ENCODE peak calls at places on chromosomes 11 and 22, in five cellular contexts. K is NCI-H1417; P is A549; X is effector CD4-positive, alpha-beta T cell; Q is Jurkat, Clone E6-1. J is an unnamed sample.
A peak's percentile ranks its signal among the peaks of the same experiment; 100 is the strongest.

GRCh38 chr11:27627979-27628378 is 72.3 kb downstream of the BDNF start:
- DNase-seq in K (no peak), P (no peak), X (no peak), Q (no peak), J (no peak)

GRCh38 chr22:45166935-45167334 is 3.2 kb downstream of the NUP50 start:
- DNase-seq in K (no peak), P (no peak), X (no peak), Q (no peak), J (no peak)

GRCh38 chr11:56521955-56522354 is 21.1 kb downstream of the OR5M11 start:
- DNase-seq in K (peak; percentile 26), P (peak; percentile 47), X (no peak), Q (peak; percentile 10), J (no peak)

GRCh38 chr22:20531404-20532181 is 24.2 kb downstream of the MED15 start:
- DNase-seq in K (no peak), P (peak; percentile 87), X (no peak), Q (no peak), J (peak; percentile 56)

GRCh38 chr11:15955595-15955994 is 400.8 kb downstream of the SOX6 start:
- DNase-seq in K (no peak), P (no peak), X (no peak), Q (no peak), J (no peak)

GRCh38 chr22:26474687-26475086 is 8.9 kb downstream of the HPS4 start:
- DNase-seq in K (peak; percentile 7), P (no peak), X (no peak), Q (no peak), J (no peak)

GRCh38 chr11:111913997-111914396 is 1.5 kb downstream of the HSPB2 start:
- DNase-seq in K (no peak), P (no peak), X (no peak), Q (no peak), J (peak; percentile 96)

GRCh38 chr22:27317156-27317555 is 484.4 kb downstream of the MN1 start:
- DNase-seq in K (no peak), P (peak; percentile 14), X (no peak), Q (no peak), J (no peak)

GRCh38 chr11:87219266-87219665 is 181.5 kb downstream of the TMEM135 start:
- DNase-seq in K (no peak), P (no peak), X (no peak), Q (peak; percentile 0), J (no peak)

GRCh38 chr11:69310934-69311766 is 17.2 kb downstream of the MYEOV start:
- DNase-seq in K (no peak), P (no peak), X (no peak), Q (no peak), J (no peak)

GRCh38 chr11:68296344-68297051 is 15.9 kb upstream of the LRP5 start:
- DNase-seq in K (no peak), P (no peak), X (no peak), Q (no peak), J (no peak)

GRCh38 chr11:6040874-6041273 is 10.3 kb upstream of the OR56A1 start:
- DNase-seq in K (no peak), P (no peak), X (no peak), Q (no peak), J (no peak)

GRCh38 chr11:2089536-2090165 is 49.5 kb downstream of the IGF2 start:
- DNase-seq in K (peak; percentile 39), P (peak; percentile 76), X (no peak), Q (peak; percentile 67), J (no peak)

GRCh38 chr11:104529213-104529612 is 365.3 kb upstream of the PDGFD start:
- DNase-seq in K (no peak), P (no peak), X (no peak), Q (no peak), J (no peak)

GRCh38 chr22:32793604-32794003 is 7.9 kb upstream of the TIMP3 start:
- DNase-seq in K (no peak), P (no peak), X (no peak), Q (no peak), J (no peak)

GRCh38 chr11:108580043-108580442 is 13.5 kb downstream of the EXPH5 start:
- DNase-seq in K (no peak), P (no peak), X (no peak), Q (no peak), J (no peak)

GRCh38 chr11:75858613-75859012 is 43.6 kb downstream of the UVRAG start:
- DNase-seq in K (no peak), P (no peak), X (no peak), Q (no peak), J (no peak)

GRCh38 chr22:21796863-21797262 is 61.3 kb upstream of the YPEL1 start:
- DNase-seq in K (no peak), P (no peak), X (no peak), Q (no peak), J (peak; percentile 94)

GRCh38 chr11:5887172-5887571 is 5.8 kb upstream of the OR52E5 start:
- DNase-seq in K (no peak), P (no peak), X (no peak), Q (no peak), J (no peak)

GRCh38 chr11:35662061-35662648 is 420 bp upstream of the TRIM44 start:
- DNase-seq in K (peak; percentile 89), P (no peak), X (peak; percentile 14), Q (no peak), J (peak; percentile 88)

GRCh38 chr11:46253258-46254134 is 24.0 kb upstream of the CREB3L1 start:
- DNase-seq in K (no peak), P (no peak), X (no peak), Q (no peak), J (no peak)

GRCh38 chr22:20238567-20239062 is 29.5 kb downstream of the RTN4R start:
- DNase-seq in K (peak; percentile 61), P (peak; percentile 48), X (peak; percentile 30), Q (peak; percentile 36), J (no peak)

GRCh38 chr22:31106001-31106571 is 1.3 kb downstream of the SELENOM start:
- DNase-seq in K (no peak), P (peak; percentile 19), X (no peak), Q (no peak), J (no peak)

GRCh38 chr22:44547371-44547770 is 49.3 kb upstream of the RTL6 start:
- DNase-seq in K (no peak), P (no peak), X (no peak), Q (no peak), J (no peak)

GRCh38 chr22:23458663-23459541 is 121.2 kb downstream of the IGLL1 start:
- DNase-seq in K (no peak), P (no peak), X (no peak), Q (no peak), J (no peak)

GRCh38 chr11:57662893-57663292 is 5.0 kb upstream of the ZDHHC5 start:
- DNase-seq in K (no peak), P (peak; percentile 49), X (no peak), Q (no peak), J (no peak)

J was measured in pons.